ENCODE peak calls at places on chromosomes 6 and 20, in eight cellular contexts. X is H54, D is brain microvascular endothelial cell, W is sciatic nerve, V is astrocyte of the spinal cord, K is uterus, I is substantia nigra, Y is AG09319. F is an unnamed sample.

GRCh38 chr20:12156252-12156651 is 238.6 kb downstream of the BTBD3 start:
- DNase-seq in X (no peak), D (no peak), W (no peak), V (no peak), K (no peak), I (no peak), Y (no peak), F (no peak)

GRCh38 chr6:73644941-73645591 is 8.7 kb downstream of the SLC17A5 start:
- DNase-seq in X (no peak), D (no peak), W (no peak), V (no peak), K (no peak), I (no peak), Y (no peak), F (no peak)

GRCh38 chr6:119170427-119171407 is 92.3 kb upstream of the FAM184A start:
- DNase-seq in X (no peak), D (no peak), W (no peak), V (no peak), K (no peak), I (no peak), Y (no peak), F (no peak)

GRCh38 chr20:1818247-1818840 is 76.9 kb upstream of the SIRPA start:
- DNase-seq in X (no peak), D (no peak), W (no peak), V (no peak), K (no peak), I (no peak), Y (no peak), F (no peak)

GRCh38 chr6:17846762-17847161 is 140.0 kb upstream of the NUP153 start:
- DNase-seq in X (no peak), D (no peak), W (no peak), V (no peak), K (no peak), I (no peak), Y (no peak), F (no peak)

GRCh38 chr6:111764238-111765182 is 108.7 kb downstream of the FYN start:
- DNase-seq in X (no peak), D (peak), W (no peak), V (peak), K (no peak), I (no peak), Y (no peak), F (peak)

GRCh38 chr6:80642452-80642851 is 536.0 kb downstream of the BCKDHB start:
- DNase-seq in X (no peak), D (no peak), W (no peak), V (peak), K (no peak), I (no peak), Y (no peak), F (no peak)

GRCh38 chr6:105932440-105932839 is 153.7 kb upstream of the PRDM1 start:
- DNase-seq in X (no peak), D (no peak), W (no peak), V (no peak), K (no peak), I (no peak), Y (no peak), F (no peak)

GRCh38 chr6:43216200-43216599 is 13.1 kb downstream of the DNPH1 start:
- DNase-seq in X (no peak), D (no peak), W (no peak), V (no peak), K (no peak), I (no peak), Y (no peak), F (no peak)

GRCh38 chr20:13029687-13030510 is 21.1 kb downstream of the SPTLC3 start:
- DNase-seq in X (peak), D (peak), W (no peak), V (peak), K (no peak), I (no peak), Y (peak), F (no peak)

GRCh38 chr20:60258255-60258863 is 300.1 kb downstream of the CDH26 start:
- DNase-seq in X (no peak), D (no peak), W (no peak), V (no peak), K (no peak), I (no peak), Y (no peak), F (no peak)

GRCh38 chr20:49281059-49281912 is 3.4 kb upstream of the ZNFX1 start:
- DNase-seq in X (no peak), D (peak), W (no peak), V (no peak), K (no peak), I (no peak), Y (no peak), F (no peak)

GRCh38 chr20:63009988-63010769 is 3.4 kb upstream of the BHLHE23 start:
- DNase-seq in X (no peak), D (no peak), W (no peak), V (no peak), K (no peak), I (no peak), Y (no peak), F (no peak)

GRCh38 chr6:3307436-3307835 is 48.7 kb downstream of the PSMG4 start:
- DNase-seq in X (no peak), D (no peak), W (peak), V (no peak), K (no peak), I (no peak), Y (no peak), F (no peak)

GRCh38 chr6:139490482-139490881 is 116.0 kb upstream of the CITED2 start:
- DNase-seq in X (no peak), D (no peak), W (no peak), V (no peak), K (no peak), I (no peak), Y (no peak), F (no peak)

GRCh38 chr6:26028753-26029569 is 58.3 kb upstream of the HFE start:
- DNase-seq in X (no peak), D (no peak), W (no peak), V (peak), K (no peak), I (no peak), Y (no peak), F (no peak)

GRCh38 chr6:104623052-104623690 is 236.5 kb downstream of the HACE1 start:
- DNase-seq in X (no peak), D (no peak), W (no peak), V (no peak), K (no peak), I (no peak), Y (no peak), F (peak)

GRCh38 chr6:153503810-153504209 is 372.7 kb upstream of the RGS17 start:
- DNase-seq in X (no peak), D (no peak), W (no peak), V (no peak), K (no peak), I (no peak), Y (no peak), F (no peak)

GRCh38 chr6:150717419-150717818 is 117.7 kb downstream of the PLEKHG1 start:
- DNase-seq in X (no peak), D (no peak), W (no peak), V (no peak), K (no peak), I (no peak), Y (no peak), F (no peak)

GRCh38 chr6:78243519-78243918 is 590.7 kb downstream of the MEI4 start:
- DNase-seq in X (no peak), D (peak), W (no peak), V (peak), K (no peak), I (no peak), Y (no peak), F (no peak)

GRCh38 chr6:145086197-145086596 is 649.1 kb downstream of the EPM2A start:
- DNase-seq in X (no peak), D (peak), W (no peak), V (peak), K (no peak), I (no peak), Y (no peak), F (no peak)

GRCh38 chr20:53869466-53870258 is 200.7 kb downstream of the BCAS1 start:
- DNase-seq in X (no peak), D (peak), W (peak), V (peak), K (peak), I (no peak), Y (peak), F (no peak)

GRCh38 chr20:35010405-35011192 is 54.9 kb downstream of the MYH7B start:
- DNase-seq in X (no peak), D (no peak), W (peak), V (no peak), K (no peak), I (no peak), Y (no peak), F (peak)

GRCh38 chr6:161166677-161167076 is 107.2 kb downstream of the AGPAT4 start:
- DNase-seq in X (no peak), D (no peak), W (peak), V (no peak), K (no peak), I (no peak), Y (no peak), F (no peak)

GRCh38 chr6:154164397-154164796 is 125.4 kb downstream of the OPRM1 start:
- DNase-seq in X (no peak), D (peak), W (peak), V (peak), K (peak), I (peak), Y (peak), F (peak)

GRCh38 chr6:31575335-31575901 is at the start of gene TNF:
- DNase-seq in X (no peak), D (no peak), W (no peak), V (no peak), K (peak), I (peak), Y (no peak), F (peak)

GRCh38 chr20:48373555-48373934 is 454.3 kb downstream of the PREX1 start:
- DNase-seq in X (no peak), D (no peak), W (no peak), V (no peak), K (no peak), I (no peak), Y (no peak), F (no peak)

GRCh38 chr6:132286298-132287019 is 114.8 kb downstream of the MOXD1 start:
- DNase-seq in X (no peak), D (no peak), W (no peak), V (no peak), K (no peak), I (no peak), Y (no peak), F (no peak)

F was measured in head of caudate nucleus.